ENCODE peak calls at places on chromosomes 1 and 21, in ten cellular contexts. O is fibroblast of lung, E is transverse colon, N is kidney, P is stomach, G is tibial nerve, T is A549, M is neural progenitor cell, C is esophagus squamous epithelium, D is left ventricle myocardium inferior. U is an unnamed sample. For H3K4me1, the result is how much of the 10 kb centered on the place peaks cover.

GRCh38 chr1:103220503-103221095 is 112.3 kb upstream of the COL11A1 start:
- DNase-seq in O (peak), E (no peak), N (no peak), P (no peak), G (no peak), T (no peak), M (no peak), C (no peak), D (no peak), U (no peak)

GRCh38 chr1:186535388-186536133 is 74.6 kb upstream of the PDC start:
- DNase-seq in O (peak), E (no peak), N (no peak), P (no peak), G (no peak), T (peak), M (no peak), C (no peak), D (no peak), U (no peak)

GRCh38 chr1:92484171-92484471 is 2.6 kb downstream of the GFI1 start:
- DNase-seq in O (no peak), E (no peak), N (peak), P (no peak), G (no peak), T (no peak), M (no peak), C (no peak), D (no peak), U (peak)

GRCh38 chr1:44985747-44986359 is 542 bp downstream of the EIF2B3 start:
- DNase-seq in O (peak), E (no peak), N (no peak), P (no peak), G (no peak), T (no peak), M (no peak), C (no peak), D (no peak), U (no peak)

GRCh38 chr1:36115931-36116330 is 9.1 kb downstream of the COL8A2 start:
- DNase-seq in O (peak), E (no peak), N (no peak), P (no peak), G (no peak), T (no peak), M (no peak), C (no peak), D (no peak), U (no peak)

GRCh38 chr1:68442822-68443556 is 6.8 kb downstream of the RPE65 start:
- DNase-seq in O (peak), E (peak), N (no peak), P (peak), G (peak), T (peak), M (peak), C (no peak), D (no peak), U (no peak)

GRCh38 chr21:30249936-30250335 is 32.8 kb downstream of the KRTAP24-1 start:
- DNase-seq in O (no peak), E (no peak), N (no peak), P (no peak), G (no peak), T (no peak), M (no peak), C (no peak), D (no peak), U (no peak)

GRCh38 chr1:206847337-206847834 is 18.0 kb upstream of the IL20 start:
- DNase-seq in O (no peak), E (no peak), N (no peak), P (peak), G (no peak), T (no peak), M (no peak), C (no peak), D (no peak), U (no peak)

GRCh38 chr1:230778916-230779590 is 31.9 kb downstream of the CAPN9 start:
- DNase-seq in O (peak), E (no peak), N (no peak), P (no peak), G (no peak), T (no peak), M (no peak), C (no peak), D (no peak), U (no peak)

GRCh38 chr1:93722081-93723031 is 40.7 kb upstream of the BCAR3 start:
- DNase-seq in O (no peak), E (no peak), N (no peak), P (no peak), G (no peak), T (no peak), M (peak), C (no peak), D (peak), U (no peak)

GRCh38 chr1:200510228-200510623 is 100.4 kb upstream of the ZNF281 start:
- DNase-seq in O (peak), E (peak), N (no peak), P (peak), G (peak), T (peak), M (peak), C (no peak), D (peak), U (no peak)

GRCh38 chr1:17109897-17110554 is 9.2 kb downstream of the PADI2 start:
- DNase-seq in O (no peak), E (peak), N (no peak), P (no peak), G (no peak), T (no peak), M (peak), C (no peak), D (no peak), U (no peak)

GRCh38 chr1:203197625-203198024 is 11.1 kb upstream of the CHI3L1 start:
- DNase-seq in O (peak), E (no peak), N (no peak), P (no peak), G (no peak), T (no peak), M (no peak), C (no peak), D (no peak), U (no peak)

GRCh38 chr1:12447849-12448312 is 170.1 kb downstream of the DHRS3 start:
- DNase-seq in O (peak), E (no peak), N (no peak), P (no peak), G (peak), T (no peak), M (no peak), C (no peak), D (no peak), U (no peak)

GRCh38 chr1:26788515-26788785 is 700 bp downstream of the PIGV start:
- DNase-seq in O (no peak), E (no peak), N (no peak), P (no peak), G (no peak), T (no peak), M (no peak), C (no peak), D (no peak), U (no peak)
- H3K4me1 ChIP-seq in O (under half), E (under half), N (under half), P (half or more), G (under half), T (under half), M (under half), C (half or more), D (half or more), U (half or more)

GRCh38 chr21:28770867-28771661 is 221.6 kb downstream of the LTN1 start:
- DNase-seq in O (peak), E (no peak), N (no peak), P (no peak), G (no peak), T (no peak), M (no peak), C (no peak), D (no peak), U (no peak)

GRCh38 chr21:28771790-28772501 is 220.7 kb downstream of the LTN1 start:
- DNase-seq in O (peak), E (no peak), N (no peak), P (no peak), G (no peak), T (no peak), M (no peak), C (no peak), D (no peak), U (no peak)

GRCh38 chr21:28769683-28770082 is 223.0 kb downstream of the LTN1 start:
- DNase-seq in O (no peak), E (no peak), N (no peak), P (no peak), G (no peak), T (no peak), M (no peak), C (no peak), D (no peak), U (no peak)

GRCh38 chr21:28767523-28767922 is 225.2 kb downstream of the LTN1 start:
- DNase-seq in O (no peak), E (no peak), N (no peak), P (no peak), G (no peak), T (no peak), M (no peak), C (no peak), D (no peak), U (no peak)

GRCh38 chr21:28768753-28769152 is 223.9 kb downstream of the LTN1 start:
- DNase-seq in O (no peak), E (no peak), N (no peak), P (no peak), G (no peak), T (no peak), M (no peak), C (no peak), D (no peak), U (no peak)
- H3K27ac ChIP-seq in O (no peak), E (no peak), N (no peak), P (no peak), G (no peak), T (no peak), M (no peak), C (peak), D (peak), U (no peak)

DNA sequence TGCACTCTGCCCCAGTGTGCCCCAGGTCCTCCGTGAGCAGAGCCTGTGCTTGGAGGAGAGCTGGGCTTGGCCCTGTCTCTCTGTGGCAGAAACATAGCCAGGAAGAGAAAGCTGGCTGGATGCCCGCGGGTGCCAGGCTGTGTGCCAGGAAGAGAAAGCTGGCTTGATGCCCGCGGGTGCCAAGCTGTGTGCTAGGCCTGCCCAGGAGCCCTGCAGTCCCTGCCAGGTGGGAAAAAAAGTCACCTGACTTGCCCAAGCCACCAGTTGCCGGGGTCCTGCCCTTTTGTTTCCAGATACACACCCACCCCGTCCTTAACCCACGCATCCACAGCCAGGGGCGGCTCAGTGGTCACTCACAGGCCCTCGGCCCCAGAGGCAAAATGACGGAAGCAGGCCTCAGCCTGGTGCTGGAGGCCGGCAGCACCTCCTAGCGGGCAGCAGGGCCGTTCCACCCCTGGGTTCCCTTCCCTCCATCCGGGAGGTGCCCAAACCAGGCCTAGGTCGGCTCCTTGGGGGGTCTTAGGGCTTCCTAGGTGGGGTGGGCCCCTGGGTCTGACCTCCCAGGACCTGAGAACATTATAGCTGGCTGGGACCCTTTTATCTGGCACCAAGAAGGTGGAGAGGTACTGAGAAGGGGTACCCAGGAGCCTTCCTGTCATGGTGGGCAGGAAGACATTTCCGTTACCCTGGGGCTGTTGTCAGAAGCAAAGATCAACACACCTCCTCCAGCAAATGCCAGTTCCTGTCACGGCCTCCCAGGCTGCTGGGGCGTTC is 9.1 kb downstream of the ITGB2 start:
- DNase-seq in O (no peak), E (peak), N (peak), P (peak), G (peak), T (no peak), M (no peak), C (no peak), D (peak), U (peak)
- TF ChIP-seq CTCF in O (no peak), E (peak), N (peak), P (peak), G (peak), T (peak), M (peak), C (peak), D (peak), U (peak)

DNA sequence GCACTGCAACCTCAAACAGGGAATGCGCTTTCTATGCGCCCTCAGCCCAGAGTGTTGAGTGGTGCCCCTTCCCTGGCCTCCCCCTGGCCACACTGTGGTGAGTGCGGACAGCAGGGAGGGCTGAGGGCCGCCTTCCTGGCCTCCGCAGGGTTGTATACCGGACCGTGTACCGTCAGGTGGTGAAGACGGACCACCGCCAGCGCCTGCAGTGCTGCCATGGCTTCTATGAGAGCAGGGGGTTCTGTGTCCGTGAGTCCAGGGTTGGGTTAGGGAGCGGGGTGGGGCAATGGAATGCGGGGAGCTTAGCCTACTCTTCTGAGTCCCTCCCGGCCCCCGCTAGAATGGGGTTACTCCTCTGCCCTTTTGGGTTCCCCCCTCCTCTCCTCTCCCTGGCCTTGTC is 11.7 kb downstream of the PEAR1 start:
- DNase-seq in O (no peak), E (no peak), N (peak), P (no peak), G (no peak), T (no peak), M (no peak), C (no peak), D (no peak), U (no peak)
- H3K4me1 ChIP-seq in O (half or more), E (under half), N (under half), P (under half), G (under half), T (under half), M (under half), C (half or more), D (half or more), U (under half)

GRCh38 chr1:202002447-202002846 is 7.9 kb upstream of the ELF3 start:
- DNase-seq in O (no peak), E (no peak), N (no peak), P (no peak), G (no peak), T (no peak), M (no peak), C (no peak), D (no peak), U (no peak)
- H3K27ac ChIP-seq in O (no peak), E (no peak), N (no peak), P (no peak), G (no peak), T (no peak), M (no peak), C (no peak), D (no peak), U (no peak)

GRCh38 chr1:25694591-25695007 is 78.0 kb downstream of the MAN1C1 start:
- DNase-seq in O (no peak), E (no peak), N (no peak), P (no peak), G (no peak), T (no peak), M (no peak), C (no peak), D (no peak), U (no peak)
- TF ChIP-seq CTCF in O (peak), E (no peak), N (no peak), P (no peak), G (no peak), T (no peak), M (no peak), C (no peak), D (no peak), U (no peak)